ENCODE peak calls at places on chromosomes 7 and 10, in seven cellular contexts. P, C, R, K, G, H and A are unnamed samples.

GRCh38 chr7:37853468-37853867 is 5.1 kb downstream of the NME8 start:
- DNase-seq in P (no peak), C (no peak), R (no peak), K (no peak), G (no peak), H (no peak), A (peak)

GRCh38 chr10:72049969-72050781 is 38.2 kb downstream of the SPOCK2 start:
- DNase-seq in P (no peak), C (no peak), R (no peak), K (no peak), G (no peak), H (no peak), A (no peak)

GRCh38 chr10:1243486-1244182 is 187.4 kb downstream of the WDR37 start:
- DNase-seq in P (no peak), C (no peak), R (no peak), K (no peak), G (peak), H (no peak), A (no peak)

GRCh38 chr7:25949672-25950487 is 202.1 kb upstream of the NFE2L3 start:
- DNase-seq in P (no peak), C (no peak), R (no peak), K (no peak), G (no peak), H (no peak), A (peak)

GRCh38 chr10:70910486-70911350 is 22.4 kb upstream of the PCBD1 start:
- DNase-seq in P (no peak), C (no peak), R (no peak), K (no peak), G (no peak), H (no peak), A (no peak)

GRCh38 chr7:671415-672042 is 55.0 kb upstream of the DNAAF5 start:
- DNase-seq in P (no peak), C (no peak), R (no peak), K (no peak), G (no peak), H (no peak), A (no peak)

GRCh38 chr7:102310414-102310815 is 23.7 kb downstream of the SH2B2 start:
- DNase-seq in P (no peak), C (no peak), R (no peak), K (no peak), G (peak), H (no peak), A (peak)

GRCh38 chr7:87225696-87226095 is 6.2 kb upstream of the TMEM243 start:
- DNase-seq in P (no peak), C (no peak), R (no peak), K (no peak), G (no peak), H (no peak), A (no peak)

GRCh38 chr10:60732240-60733188 is 45.8 kb upstream of the CDK1 start:
- DNase-seq in P (peak), C (peak), R (peak), K (no peak), G (no peak), H (no peak), A (peak)

GRCh38 chr10:114646426-114646825 is 11.6 kb downstream of the ABLIM1 start:
- DNase-seq in P (no peak), C (no peak), R (no peak), K (no peak), G (no peak), H (no peak), A (no peak)